ENCODE peak calls at places on chromosome 3, in eight cellular contexts. Y is left lung, W is psoas muscle, I is omental fat pad, Q is adrenal gland, V is PC-9, T is IMR-90, H is fibroblast of mammary gland. X is an unnamed sample.
A peak's percentile ranks its signal among the peaks of the same experiment; 100 is the strongest.

GRCh38 chr3:128192131-128192530 is 38.9 kb downstream of the EEFSEC start:
- DNase-seq in Y (no peak), W (no peak), I (no peak), Q (no peak), V (no peak), T (no peak), H (no peak), X (no peak)

GRCh38 chr3:164741869-164742268 is 336.4 kb downstream of the SI start:
- DNase-seq in Y (no peak), W (no peak), I (no peak), Q (no peak), V (no peak), T (no peak), H (no peak), X (no peak)

GRCh38 chr3:124113475-124113874 is 121.6 kb upstream of the ROPN1 start:
- DNase-seq in Y (no peak), W (no peak), I (no peak), Q (no peak), V (no peak), T (no peak), H (no peak), X (no peak)

GRCh38 chr3:48215019-48215418 is 8.3 kb upstream of the CAMP start:
- DNase-seq in Y (peak; percentile 56), W (peak; percentile 48), I (no peak), Q (peak; percentile 60), V (no peak), T (no peak), H (no peak), X (no peak)

GRCh38 chr3:12303532-12303931 is 14.7 kb downstream of the PPARG start:
- DNase-seq in Y (no peak), W (no peak), I (no peak), Q (no peak), V (no peak), T (peak; percentile 98), H (peak; percentile 99), X (peak; percentile 91)

GRCh38 chr3:71228156-71228885 is 355.2 kb downstream of the FOXP1 start:
- DNase-seq in Y (no peak), W (no peak), I (no peak), Q (no peak), V (no peak), T (no peak), H (no peak), X (no peak)

GRCh38 chr3:2937055-2937454 is 173.1 kb downstream of the IL5RA start:
- DNase-seq in Y (no peak), W (no peak), I (no peak), Q (no peak), V (no peak), T (no peak), H (no peak), X (no peak)

GRCh38 chr3:187737401-187738088 is 7.7 kb downstream of the BCL6 start:
- DNase-seq in Y (peak; percentile 88), W (peak; percentile 84), I (peak; percentile 62), Q (peak; percentile 84), V (no peak), T (peak; percentile 65), H (peak; percentile 69), X (peak; percentile 65)

GRCh38 chr3:37053337-37053736 is 60.0 kb downstream of the MLH1 start:
- DNase-seq in Y (no peak), W (no peak), I (no peak), Q (peak; percentile 28), V (no peak), T (no peak), H (no peak), X (no peak)

GRCh38 chr3:113832477-113833164 is 6.0 kb upstream of the GRAMD1C start:
- DNase-seq in Y (no peak), W (no peak), I (no peak), Q (no peak), V (no peak), T (no peak), H (no peak), X (no peak)

GRCh38 chr3:178736300-178736699 is 200.1 kb downstream of the KCNMB2 start:
- DNase-seq in Y (no peak), W (no peak), I (no peak), Q (no peak), V (no peak), T (no peak), H (no peak), X (no peak)

GRCh38 chr3:54146383-54147239 is 24.3 kb downstream of the CACNA2D3 start:
- DNase-seq in Y (peak; percentile 36), W (peak; percentile 61), I (no peak), Q (peak; percentile 58), V (no peak), T (no peak), H (no peak), X (no peak)
- TF ChIP-seq CTCF in Y (peak; percentile 44), W (peak; percentile 79), I (no peak), Q (peak; percentile 54), V (peak; percentile 38), T (no peak), H (peak; percentile 18), X (no peak)

GRCh38 chr3:75171632-75172230 is 492.4 kb upstream of the FRG2C start:
- DNase-seq in Y (no peak), W (no peak), I (no peak), Q (no peak), V (no peak), T (peak; percentile 6), H (peak; percentile 23), X (peak; percentile 4)
- TF ChIP-seq CTCF in Y (peak; percentile 21), W (peak; percentile 20), I (no peak), Q (peak; percentile 46), V (peak; percentile 53), T (peak; percentile 46), H (peak; percentile 38), X (peak; percentile 79)

GRCh38 chr3:155958676-155959075 is 88.2 kb downstream of the GMPS start:
- DNase-seq in Y (no peak), W (no peak), I (no peak), Q (no peak), V (no peak), T (no peak), H (no peak), X (no peak)

GRCh38 chr3:155960060-155960459 is 89.6 kb downstream of the GMPS start:
- DNase-seq in Y (no peak), W (no peak), I (no peak), Q (no peak), V (no peak), T (peak; percentile 92), H (peak; percentile 84), X (peak; percentile 36)

GRCh38 chr3:155963557-155963956 is 93.1 kb downstream of the GMPS start:
- DNase-seq in Y (no peak), W (no peak), I (no peak), Q (no peak), V (no peak), T (peak; percentile 51), H (peak; percentile 19), X (peak; percentile 12)
- TF ChIP-seq CTCF in Y (no peak), W (no peak), I (no peak), Q (no peak), V (no peak), T (no peak), H (no peak), X (no peak)

GRCh38 chr3:146273721-146274407 is 23.0 kb upstream of the PLSCR4 start:
- DNase-seq in Y (no peak), W (no peak), I (no peak), Q (no peak), V (no peak), T (no peak), H (no peak), X (no peak)
- TF ChIP-seq CTCF in Y (no peak), W (no peak), I (no peak), Q (no peak), V (no peak), T (no peak), H (no peak), X (no peak)

GRCh38 chr3:102466001-102466400 is 31.2 kb downstream of the ZPLD1 start:
- DNase-seq in Y (no peak), W (no peak), I (no peak), Q (no peak), V (no peak), T (no peak), H (no peak), X (no peak)

GRCh38 chr3:102471491-102471890 is 36.7 kb downstream of the ZPLD1 start:
- DNase-seq in Y (no peak), W (no peak), I (no peak), Q (no peak), V (no peak), T (no peak), H (no peak), X (no peak)

GRCh38 chr3:102473648-102474047 is 38.8 kb downstream of the ZPLD1 start:
- DNase-seq in Y (no peak), W (no peak), I (no peak), Q (no peak), V (no peak), T (no peak), H (no peak), X (no peak)

GRCh38 chr3:102474207-102474606 is 39.4 kb downstream of the ZPLD1 start:
- DNase-seq in Y (no peak), W (no peak), I (no peak), Q (no peak), V (no peak), T (no peak), H (no peak), X (no peak)

DNA sequence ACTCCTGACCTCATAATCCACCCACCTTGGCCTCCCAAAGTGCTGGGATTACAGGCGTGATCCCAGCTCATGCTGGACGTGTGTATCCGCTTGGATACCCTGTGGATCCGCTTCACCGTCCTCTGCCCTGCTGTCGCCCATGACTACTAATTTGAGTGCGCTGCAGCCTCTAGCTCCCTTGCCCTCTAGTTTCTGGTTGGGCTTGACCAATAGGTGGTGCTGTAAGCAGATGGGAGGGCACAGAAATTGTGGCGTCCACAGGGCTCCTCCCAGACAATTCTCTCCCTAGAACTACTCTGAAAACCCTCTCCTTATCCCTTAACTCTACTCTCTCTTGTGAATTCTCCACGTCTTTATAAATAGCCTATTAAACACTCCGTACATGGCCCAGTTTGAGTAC is 36.2 kb downstream of the ZPLD1 start:
- DNase-seq in Y (no peak), W (no peak), I (no peak), Q (no peak), V (no peak), T (no peak), H (no peak), X (no peak)
- TF ChIP-seq CTCF in Y (no peak), W (no peak), I (no peak), Q (no peak), V (peak; percentile 29), T (no peak), H (no peak), X (peak; percentile 30)

X was measured in HFFc6.